ENCODE peak calls at places on chromosomes 4 and X, in eight cellular contexts. N, R, L, T, B, C, E and D are unnamed samples. For H3K27me3, the result is how much of the 10 kb centered on the place peaks cover.

GRCh38 chr4:176752191-176752749 is 40.5 kb downstream of the VEGFC start:
- DNase-seq in E (no peak), L (no peak), T (no peak), R (no peak), N (no peak), C (no peak), B (no peak), D (no peak)

GRCh38 chrX:47863187-47863586 is 26.5 kb downstream of the ZNF81 start:
- DNase-seq in N (no peak), C (no peak), E (no peak), B (peak), T (no peak), L (no peak), R (no peak), D (no peak)

GRCh38 chr4:174316546-174316945 is 32.8 kb downstream of the CEP44 start:
- DNase-seq in C (no peak), E (no peak), T (no peak), R (no peak), L (no peak), B (no peak), N (no peak), D (no peak)

GRCh38 chrX:47595701-47596655 is 13.7 kb downstream of the TIMP1 start:
- DNase-seq in B (no peak), E (no peak), R (no peak), C (peak), L (no peak), N (no peak), T (no peak), D (no peak)

GRCh38 chr4:168796362-168797106 is 213.5 kb downstream of the CBR4 start:
- DNase-seq in C (no peak), N (no peak), E (no peak), T (no peak), L (no peak), R (no peak), B (no peak), D (no peak)

GRCh38 chr4:62210521-62210920 is 1010.4 kb downstream of the ADGRL3 start:
- DNase-seq in N (no peak), B (no peak), R (no peak), C (no peak), T (no peak), E (no peak), L (no peak), D (no peak)

GRCh38 chr4:86043755-86044592 is 315.9 kb downstream of the MAPK10 start:
- DNase-seq in L (no peak), T (no peak), R (no peak), C (no peak), N (no peak), E (no peak), B (no peak), D (no peak)

GRCh38 chr4:145956288-145956890 is 17.8 kb upstream of the ZNF827 start:
- DNase-seq in B (no peak), C (no peak), T (no peak), R (no peak), L (no peak), N (no peak), E (no peak), D (peak)

GRCh38 chrX:46407753-46408130 is 137.5 kb downstream of the ZNF674 start:
- DNase-seq in E (no peak), C (no peak), N (no peak), R (no peak), T (no peak), B (no peak), L (no peak), D (no peak)

GRCh38 chrX:14032383-14032782 is 2.7 kb upstream of the GEMIN8 start:
- DNase-seq in N (no peak), L (peak), T (no peak), B (peak), C (peak), R (no peak), E (no peak), D (peak)

GRCh38 chrX:131677655-131678628 is 134.1 kb downstream of the OR13H1 start:
- DNase-seq in R (peak), C (peak), T (no peak), E (peak), B (peak), L (peak), N (no peak), D (peak)

GRCh38 chr4:173214231-173214630 is 45.6 kb downstream of the GALNT7 start:
- DNase-seq in R (no peak), C (no peak), N (no peak), L (no peak), T (no peak), B (no peak), E (no peak), D (no peak)

GRCh38 chr4:184801781-184802180 is 24.0 kb downstream of the ACSL1 start:
- DNase-seq in L (no peak), C (no peak), N (no peak), R (no peak), E (no peak), B (no peak), T (no peak), D (no peak)

GRCh38 chrX:16162391-16162790 is 4.9 kb upstream of the MAGEB17 start:
- DNase-seq in T (no peak), N (no peak), E (no peak), B (no peak), R (no peak), L (no peak), C (no peak), D (no peak)

GRCh38 chrX:39907964-39908616 is 189.7 kb downstream of the BCOR start:
- DNase-seq in E (no peak), L (peak), N (peak), C (no peak), R (peak), B (peak), T (no peak), D (no peak)

GRCh38 chr4:52791936-52792335 is 40.7 kb upstream of the ERVMER34-1 start:
- DNase-seq in R (no peak), E (no peak), C (no peak), L (no peak), N (no peak), T (no peak), B (no peak), D (no peak)

GRCh38 chr4:44740201-44740600 is 13.8 kb upstream of the GNPDA2 start:
- DNase-seq in R (no peak), E (no peak), C (no peak), N (no peak), T (no peak), B (no peak), L (no peak), D (no peak)

GRCh38 chr4:48269861-48270515 is 350 bp upstream of the TEC start:
- DNase-seq in B (peak), R (peak), N (peak), T (peak), L (peak), E (peak), C (peak), D (peak)

GRCh38 chr4:165325732-165326512 is 1.5 kb upstream of the MSMO1 start:
- DNase-seq in T (no peak), N (no peak), B (no peak), R (no peak), E (no peak), L (no peak), C (no peak), D (no peak)

GRCh38 chrX:39938466-39938865 is 159.3 kb downstream of the BCOR start:
- DNase-seq in E (no peak), T (no peak), C (no peak), N (no peak), L (no peak), R (no peak), B (no peak), D (no peak)

GRCh38 chr4:73257995-73258667 is 467 bp downstream of the ANKRD17 start:
- DNase-seq in E (no peak), R (no peak), C (no peak), B (peak), N (no peak), L (peak), T (no peak), D (no peak)

GRCh38 chr4:70505152-70505748 is 13.1 kb upstream of the AMTN start:
- DNase-seq in B (peak), R (peak), C (peak), E (peak), T (no peak), L (no peak), N (no peak), D (peak)

GRCh38 chr4:112854420-112854819 is 195.0 kb upstream of the ANK2 start:
- DNase-seq in B (no peak), C (no peak), N (no peak), R (no peak), E (no peak), T (no peak), L (no peak), D (no peak)

GRCh38 chr4:48570646-48571220 is 80.7 kb downstream of the ZAR1 start:
- DNase-seq in T (no peak), E (no peak), B (no peak), L (no peak), N (no peak), R (no peak), C (no peak), D (no peak)

GRCh38 chrX:30488092-30488491 is 89.5 kb downstream of the TASL start:
- DNase-seq in R (no peak), B (no peak), N (no peak), C (no peak), T (no peak), E (no peak), L (no peak), D (no peak)

GRCh38 chrX:115940888-115941332 is 229.6 kb upstream of the AGTR2 start:
- DNase-seq in T (no peak), L (peak), C (no peak), E (peak), R (no peak), N (no peak), B (peak), D (no peak)

GRCh38 chr4:181224826-181225225 is 1018.4 kb upstream of the TENM3 start:
- DNase-seq in T (no peak), C (no peak), N (no peak), B (no peak), R (no peak), L (no peak), E (no peak), D (no peak)

GRCh38 chr4:53987761-53988171 is 76.6 kb downstream of the CHIC2 start:
- DNase-seq in E (no peak), B (no peak), L (no peak), N (no peak), R (no peak), T (no peak), C (no peak), D (no peak)

GRCh38 chr4:56149601-56150000 is 200.9 kb downstream of the CEP135 start:
- DNase-seq in T (no peak), L (no peak), R (no peak), C (no peak), E (no peak), B (no peak), N (no peak), D (no peak)

GRCh38 chrX:129842510-129843208 is 1.0 kb downstream of the ZDHHC9 start:
- DNase-seq in C (no peak), E (no peak), R (peak), L (peak), T (no peak), N (peak), B (peak), D (no peak)

GRCh38 chr4:41644288-41644914 is 104.1 kb downstream of the PHOX2B start:
- DNase-seq in N (peak), C (no peak), T (peak), R (peak), B (peak), L (peak), E (peak), D (no peak)

DNA sequence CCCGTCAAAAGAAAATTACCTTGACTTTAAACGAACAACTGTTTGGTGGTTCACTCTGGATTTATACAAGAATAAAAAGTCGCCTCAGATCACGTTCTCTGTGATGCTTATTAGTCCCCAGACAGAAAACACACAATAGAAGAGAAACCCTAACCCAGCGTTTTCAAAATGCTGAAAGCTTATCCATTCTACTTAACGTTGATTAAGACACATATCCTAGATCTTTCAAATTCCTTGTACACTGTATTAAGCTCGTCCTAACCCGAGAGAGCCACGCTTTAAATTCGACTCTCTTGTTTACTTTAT is 786 bp upstream of the PITX2 start:
- DNase-seq in C (no peak), R (no peak), E (no peak), N (no peak), L (no peak), T (no peak), B (no peak), D (no peak)
- H3K27me3 ChIP-seq in C (half or more), R (half or more), E (half or more), N (half or more), L (under half), T (under half), B (under half), D (half or more)

GRCh38 chrX:141278306-141278705 is 36.0 kb upstream of the SPANXC start:
- DNase-seq in B (peak), C (no peak), R (no peak), N (no peak), T (no peak), E (no peak), L (no peak), D (no peak)
- TF ChIP-seq CTCF in B (peak), C (no peak), R (peak), N (peak), T (peak), E (peak), L (no peak), D (no peak)

GRCh38 chrX:78357342-78358055 is 30.1 kb upstream of the CYSLTR1 start:
- DNase-seq in L (no peak), T (no peak), E (no peak), N (no peak), B (no peak), R (no peak), C (no peak), D (no peak)
- H3K27ac ChIP-seq in L (no peak), T (no peak), E (no peak), N (no peak), B (no peak), R (no peak), C (no peak), D (no peak)

GRCh38 chr4:1405636-1406415 is 416 bp downstream of the NKX1-1 start:
- DNase-seq in R (no peak), E (no peak), C (no peak), B (no peak), L (no peak), T (no peak), N (no peak), D (no peak)

GRCh38 chr4:1406416-1406945 is at the start of gene NKX1-1:
- DNase-seq in R (no peak), C (no peak), B (no peak), N (no peak), T (no peak), L (no peak), E (no peak), D (no peak)

GRCh38 chr4:1407657-1408333 is 1.6 kb upstream of the NKX1-1 start:
- DNase-seq in B (no peak), N (no peak), L (no peak), E (no peak), T (no peak), R (no peak), C (no peak), D (no peak)

GRCh38 chr4:1408418-1408817 is 2.2 kb upstream of the NKX1-1 start:
- DNase-seq in T (no peak), E (no peak), B (no peak), L (no peak), C (no peak), N (no peak), R (no peak), D (no peak)

DNA sequence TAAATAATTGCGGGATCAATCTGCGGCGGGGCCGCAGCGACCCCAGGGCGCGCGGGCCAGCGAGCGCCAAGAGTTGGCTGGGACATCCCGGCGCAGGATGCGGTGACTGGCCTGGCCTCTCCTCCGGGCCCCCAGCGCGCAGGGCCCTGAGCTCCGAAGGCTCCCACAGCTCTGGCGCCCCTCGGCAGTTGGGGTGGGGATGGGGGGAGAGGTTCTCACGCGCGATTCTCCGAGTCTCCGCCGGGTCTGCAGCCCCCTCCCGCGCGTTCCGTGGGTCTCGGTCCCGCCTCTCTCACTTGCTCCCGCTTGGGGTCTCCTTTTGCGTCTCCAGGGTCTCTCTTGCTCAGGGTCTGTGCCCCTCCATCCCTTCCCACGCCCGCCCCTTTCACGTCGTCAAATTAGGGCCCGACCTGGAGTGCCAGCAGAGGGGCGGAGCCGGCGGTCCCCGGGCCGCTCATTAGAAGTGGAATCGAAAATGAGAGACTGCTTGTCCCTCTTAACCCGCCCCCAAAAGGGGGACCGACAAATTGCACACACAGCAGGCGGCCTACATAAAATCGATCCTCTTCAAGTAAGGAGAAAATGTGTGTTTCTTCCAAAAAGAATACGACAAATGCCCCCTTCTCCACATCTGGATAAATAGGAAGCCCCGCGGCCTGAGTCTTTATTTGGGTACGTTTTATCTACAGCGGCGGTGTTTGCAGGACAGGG is 859 bp upstream of the NKX1-1 start:
- DNase-seq in B (no peak), N (no peak), L (no peak), R (no peak), C (no peak), E (no peak), T (no peak), D (no peak)
- H3K27me3 ChIP-seq in B (under half), N (half or more), L (under half), R (half or more), C (under half), E (half or more), T (under half), D (half or more)

GRCh38 chrX:133776072-133776471 is 209.3 kb downstream of the GPC3 start:
- DNase-seq in N (peak), C (peak), B (peak), E (no peak), T (no peak), L (no peak), R (no peak), D (peak)
- TF ChIP-seq CTCF in N (peak), C (peak), B (peak), E (peak), T (peak), L (no peak), R (peak), D (peak)

GRCh38 chr4:118807659-118808058 is 28.3 kb downstream of the SEC24D start:
- DNase-seq in E (no peak), N (no peak), C (no peak), R (no peak), L (no peak), T (no peak), B (no peak), D (no peak)

GRCh38 chr4:118813561-118813960 is 22.4 kb downstream of the SEC24D start:
- DNase-seq in T (no peak), R (no peak), N (no peak), C (no peak), B (no peak), E (no peak), L (no peak), D (no peak)

GRCh38 chr4:118811832-118812231 is 24.1 kb downstream of the SEC24D start:
- DNase-seq in E (no peak), R (no peak), N (no peak), T (no peak), C (no peak), L (no peak), B (no peak), D (no peak)

GRCh38 chr4:118814054-118814453 is 21.9 kb downstream of the SEC24D start:
- DNase-seq in B (no peak), T (no peak), L (no peak), R (no peak), N (no peak), C (no peak), E (no peak), D (no peak)

GRCh38 chr4:118811008-118811764 is 24.7 kb downstream of the SEC24D start:
- DNase-seq in C (no peak), N (no peak), R (no peak), E (no peak), T (no peak), B (no peak), L (peak), D (no peak)
- H3K27ac ChIP-seq in C (no peak), N (peak), R (no peak), E (no peak), T (peak), B (no peak), L (peak), D (no peak)

GRCh38 chrX:11566158-11566557 is 99.6 kb downstream of the ARHGAP6 start:
- DNase-seq in N (no peak), B (no peak), R (no peak), C (no peak), L (no peak), E (no peak), T (no peak), D (no peak)
- H3K27me3 ChIP-seq in N (under half), B (under half), R (under half), C (under half), L (under half), E (under half), T (under half), D (under half)